ENCODE peak calls at places on chromosomes 4 and X, in five cellular contexts. S, Z, F, J and A are unnamed samples.

GRCh38 chr4:128310266-128310697 is 22.7 kb upstream of the PGRMC2 start:
- DNase-seq in F (no peak), Z (no peak), S (no peak), J (peak; percentile 47), A (no peak)

GRCh38 chr4:112514449-112515277 is 1.3 kb downstream of the NEUROG2 start:
- DNase-seq in Z (no peak), J (peak; percentile 64), S (no peak), F (no peak), A (no peak)

GRCh38 chr4:99642725-99643489 is 14.7 kb downstream of the C4orf54 start:
- DNase-seq in Z (no peak), J (no peak), S (no peak), F (no peak), A (no peak)

GRCh38 chr4:118224239-118224829 is 128.5 kb downstream of the PRSS12 start:
- DNase-seq in F (peak; percentile 65), S (no peak), Z (no peak), J (peak; percentile 67), A (no peak)

GRCh38 chr4:8494983-8495548 is 54.5 kb downstream of the TRMT44 start:
- DNase-seq in S (no peak), F (no peak), J (no peak), Z (no peak), A (no peak)

GRCh38 chrX:97102938-97103337 is 219.2 kb downstream of the RPA4 start:
- DNase-seq in F (no peak), J (no peak), Z (no peak), S (no peak), A (no peak)

GRCh38 chr4:38371391-38371851 is 292.6 kb upstream of the KLF3 start:
- DNase-seq in F (peak; percentile 54), J (no peak), S (no peak), Z (no peak), A (no peak)

GRCh38 chr4:68249434-68249833 is 3.9 kb upstream of the TMPRSS11B start:
- DNase-seq in J (no peak), F (no peak), Z (no peak), S (no peak), A (no peak)

GRCh38 chr4:126004936-126005335 is 690.2 kb downstream of the FAT4 start:
- DNase-seq in S (no peak), J (peak; percentile 3), F (no peak), Z (no peak), A (no peak)

GRCh38 chr4:39825741-39826231 is 127.8 kb downstream of the UBE2K start:
- DNase-seq in F (peak; percentile 33), Z (no peak), J (no peak), S (no peak), A (no peak)

GRCh38 chrX:105526431-105526830 is 295.9 kb upstream of the NRK start:
- DNase-seq in S (no peak), J (no peak), Z (no peak), F (no peak), A (no peak)

GRCh38 chrX:154486396-154487207 is at the start of gene UBL4A:
- DNase-seq in Z (peak; percentile 74), J (peak; percentile 61), F (no peak), S (peak; percentile 89), A (no peak)

GRCh38 chrX:119698835-119699234 is 5.9 kb upstream of the SEPTIN6 start:
- DNase-seq in S (no peak), F (peak; percentile 33), J (peak; percentile 82), Z (no peak), A (no peak)

GRCh38 chr4:121706595-121707021 is 9.8 kb upstream of the ANXA5 start:
- DNase-seq in F (peak; percentile 79), J (no peak), S (no peak), Z (no peak), A (no peak)

GRCh38 chr4:103118171-103118570 is 18.5 kb upstream of the BDH2 start:
- DNase-seq in F (no peak), Z (no peak), J (no peak), S (no peak), A (no peak)

GRCh38 chr4:2141762-2142520 is 82.8 kb downstream of the NAT8L start:
- DNase-seq in J (no peak), S (no peak), Z (no peak), F (no peak), A (no peak)

GRCh38 chr4:3321295-3321889 is 28.6 kb downstream of the RGS12 start:
- DNase-seq in S (peak; percentile 64), F (no peak), J (no peak), Z (no peak), A (no peak)

GRCh38 chrX:460823-461640 is 74.3 kb upstream of the PPP2R3B start:
- DNase-seq in Z (no peak), F (no peak), J (no peak), S (peak; percentile 46), A (no peak)

GRCh38 chrX:110989447-110989846 is 106.5 kb upstream of the PAK3 start:
- DNase-seq in J (no peak), F (no peak), S (no peak), Z (no peak), A (no peak)

GRCh38 chr4:140004580-140005314 is 149.2 kb downstream of the MAML3 start:
- DNase-seq in S (peak; percentile 71), F (no peak), J (peak; percentile 92), Z (no peak), A (no peak)

GRCh38 chrX:74232859-74233258 is 71.1 kb upstream of the ZCCHC13 start:
- DNase-seq in S (no peak), Z (no peak), J (no peak), F (peak; percentile 63), A (no peak)

GRCh38 chrX:5876984-5877655 is 351.5 kb downstream of the NLGN4X start:
- DNase-seq in S (no peak), F (peak; percentile 1), Z (no peak), J (peak; percentile 61), A (no peak)

GRCh38 chr4:22407361-22407760 is 108.5 kb downstream of the ADGRA3 start:
- DNase-seq in Z (no peak), F (no peak), J (no peak), S (no peak), A (no peak)

GRCh38 chrX:154711264-154711663 is 39.6 kb downstream of the GAB3 start:
- DNase-seq in J (no peak), Z (no peak), S (no peak), F (no peak), A (no peak)

GRCh38 chrX:134688181-134688580 is 29.9 kb upstream of the PLAC1 start:
- DNase-seq in J (no peak), F (no peak), S (no peak), Z (no peak), A (no peak)

GRCh38 chrX:16212436-16212835 is 45.2 kb downstream of the MAGEB17 start:
- DNase-seq in F (no peak), S (no peak), Z (no peak), J (peak; percentile 54), A (no peak)

GRCh38 chr4:81648576-81649272 is 177.0 kb upstream of the RASGEF1B start:
- DNase-seq in F (peak; percentile 46), Z (no peak), S (no peak), J (no peak), A (no peak)

GRCh38 chrX:1109580-1110119 is 102.8 kb downstream of the CRLF2 start:
- DNase-seq in S (peak; percentile 11), Z (no peak), J (no peak), F (no peak), A (no peak)

GRCh38 chrX:48196745-48197213 is at the start of gene SSX5:
- DNase-seq in Z (no peak), J (no peak), F (no peak), S (no peak), A (no peak)

GRCh38 chrX:78327370-78328048 is at the start of gene CYSLTR1:
- DNase-seq in F (no peak), S (no peak), Z (no peak), J (peak; percentile 1), A (no peak)

GRCh38 chr4:155854597-155855226 is 11.4 kb downstream of the ASIC5 start:
- DNase-seq in J (peak; percentile 77), F (no peak), S (no peak), Z (no peak), A (no peak)

GRCh38 chr4:94444771-94445170 is 7.0 kb upstream of the PDLIM5 start:
- DNase-seq in S (no peak), F (no peak), Z (no peak), J (no peak), A (no peak)

GRCh38 chr4:140152015-140152703 is 1.8 kb downstream of the MAML3 start:
- DNase-seq in J (peak; percentile 76), F (no peak), S (peak; percentile 92), Z (peak; percentile 54), A (no peak)

GRCh38 chrX:3161686-3162085 is 120.4 kb downstream of the ARSF start:
- DNase-seq in J (no peak), Z (no peak), F (no peak), S (no peak), A (no peak)

GRCh38 chrX:39975094-39975865 is 122.5 kb downstream of the BCOR start:
- DNase-seq in F (no peak), Z (no peak), S (no peak), J (no peak), A (no peak)

GRCh38 chr4:70197842-70198241 is 2.3 kb downstream of the ODAM start:
- DNase-seq in J (peak; percentile 30), S (peak; percentile 63), Z (no peak), F (no peak), A (no peak)
- TF ChIP-seq CTCF in J (no peak), S (no peak), Z (no peak), F (no peak), A (no peak)

DNA sequence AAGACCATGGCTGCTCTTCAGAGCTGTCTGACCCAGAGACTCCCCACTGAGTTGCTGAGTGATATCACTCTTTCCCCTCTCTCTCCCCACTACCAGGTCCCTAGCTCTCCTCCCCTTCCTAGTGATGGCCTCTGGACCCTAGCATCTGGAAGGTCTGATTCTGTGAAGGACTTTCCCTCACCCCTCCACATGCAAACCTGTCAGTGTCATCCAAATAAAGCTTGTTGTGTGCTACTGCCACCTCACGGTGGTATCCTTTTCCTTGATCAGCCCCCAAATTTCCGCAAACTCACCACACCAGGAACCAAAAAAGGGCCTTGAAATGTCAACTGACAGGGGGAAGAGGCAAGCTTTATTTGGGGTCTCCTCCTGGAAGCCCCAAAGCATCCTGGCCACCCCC is 500.2 kb downstream of the IDS start:
- DNase-seq in S (no peak), Z (no peak), J (peak; percentile 13), F (no peak), A (no peak)
- TF ChIP-seq CTCF in S (no peak), Z (no peak), J (peak; percentile 42), F (no peak), A (no peak)

DNA sequence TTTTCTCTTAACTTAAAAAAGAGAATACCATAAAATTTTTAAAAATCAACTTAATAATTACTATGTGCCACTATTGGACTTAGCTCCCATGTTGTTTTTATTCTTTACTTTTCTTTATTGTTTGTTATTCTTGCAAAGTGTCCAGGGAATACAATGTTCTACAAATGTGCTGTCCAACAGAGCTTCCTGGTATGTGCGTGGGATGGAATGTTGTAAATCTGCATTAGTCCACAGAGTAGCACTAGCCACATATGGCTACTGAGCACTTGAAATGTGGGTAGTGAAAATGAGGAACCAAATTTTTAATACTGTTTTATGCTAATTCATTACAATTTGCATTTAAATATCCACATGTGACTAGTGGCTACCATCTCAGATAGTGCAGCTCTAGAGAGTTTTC is 14.3 kb upstream of the CORIN start:
- DNase-seq in F (peak; percentile 62), J (no peak), Z (no peak), S (no peak), A (no peak)
- TF ChIP-seq CTCF in F (no peak), J (no peak), Z (no peak), S (no peak), A (no peak)

GRCh38 chr4:6763330-6763851 is 19.1 kb upstream of the KIAA0232 start:
- DNase-seq in F (no peak), Z (no peak), S (peak; percentile 55), J (no peak), A (no peak)
- TF ChIP-seq CTCF in F (no peak), Z (no peak), S (no peak), J (no peak), A (no peak)

GRCh38 chrX:116198810-116199209 is 28.3 kb downstream of the AGTR2 start:
- DNase-seq in Z (no peak), J (peak; percentile 5), S (no peak), F (no peak), A (no peak)
- TF ChIP-seq CTCF in Z (no peak), J (peak; percentile 48), S (no peak), F (no peak), A (no peak)